ENCODE peak calls at places on chromosomes 5 and 9, in six cellular contexts. S is HFF-Myc; G is SK-N-SH; Y is thoracic aorta; J is astrocyte of the spinal cord; N is CD8-positive, alpha-beta T cell. Q is an unnamed sample.

GRCh38 chr5:98810206-98810605 is 36.7 kb downstream of the RGMB start:
- DNase-seq in N (no peak), S (no peak), J (no peak), Y (no peak), G (no peak), Q (no peak)

GRCh38 chr9:132671620-132672412 is 1.6 kb downstream of the GTF3C4 start:
- DNase-seq in G (no peak), N (no peak), S (no peak), J (no peak), Y (no peak), Q (no peak)

GRCh38 chr5:9714187-9714586 is 84.0 kb upstream of the TAS2R1 start:
- DNase-seq in G (peak), Y (no peak), S (peak), N (no peak), J (no peak), Q (no peak)

GRCh38 chr9:673966-674526 is 167.5 kb upstream of the DMRT1 start:
- DNase-seq in Y (no peak), G (no peak), N (no peak), S (no peak), J (no peak), Q (no peak)

GRCh38 chr5:138725153-138725884 is 27.9 kb upstream of the CTNNA1 start:
- DNase-seq in J (peak), S (peak), N (no peak), Y (peak), G (peak), Q (no peak)

GRCh38 chr9:79889325-79889724 is 317.6 kb downstream of the TLE4 start:
- DNase-seq in S (no peak), J (no peak), G (no peak), N (no peak), Y (no peak), Q (no peak)

GRCh38 chr9:32427111-32427873 is 42.8 kb downstream of the ACO1 start:
- DNase-seq in G (no peak), S (no peak), Y (no peak), J (peak), N (no peak), Q (no peak)

GRCh38 chr5:10592598-10592997 is 28.7 kb downstream of the ANKRD33B start:
- DNase-seq in N (no peak), G (no peak), J (no peak), S (no peak), Y (no peak), Q (no peak)

GRCh38 chr9:133428579-133429215 is 6.5 kb downstream of the ADAMTS13 start:
- DNase-seq in N (no peak), Y (no peak), G (peak), J (no peak), S (no peak), Q (no peak)

GRCh38 chr5:36370073-36370472 is 68.4 kb upstream of the RANBP3L start:
- DNase-seq in G (no peak), N (no peak), Y (no peak), J (no peak), S (no peak), Q (no peak)

GRCh38 chr5:72816297-72817075 is at the start of gene TNPO1:
- DNase-seq in N (peak), Y (peak), S (peak), J (peak), G (peak), Q (peak)

GRCh38 chr5:154400678-154401077 is 45.1 kb upstream of the SAP30L start:
- DNase-seq in Y (no peak), G (no peak), J (no peak), S (no peak), N (no peak), Q (no peak)

GRCh38 chr9:114112325-114112724 is 13.2 kb upstream of the KIF12 start:
- DNase-seq in S (no peak), Y (no peak), G (no peak), J (no peak), N (no peak), Q (no peak)

GRCh38 chr9:133962341-133962740 is 29.8 kb downstream of the VAV2 start:
- DNase-seq in Y (no peak), J (no peak), S (no peak), G (no peak), N (no peak), Q (no peak)

GRCh38 chr5:143760137-143760505 is 51.8 kb upstream of the HMHB1 start:
- DNase-seq in N (no peak), S (no peak), Y (no peak), J (no peak), G (no peak), Q (no peak)

GRCh38 chr5:16809816-16810502 is 126.1 kb downstream of the MYO10 start:
- DNase-seq in Y (no peak), N (no peak), S (no peak), J (peak), G (no peak), Q (no peak)

GRCh38 chr5:110854200-110854599 is 115.4 kb downstream of the SLC25A46 start:
- DNase-seq in S (no peak), Y (no peak), G (no peak), N (no peak), J (no peak), Q (no peak)

GRCh38 chr5:109865636-109866035 is 175.9 kb downstream of the MAN2A1 start:
- DNase-seq in J (peak), Y (no peak), G (no peak), S (peak), N (no peak), Q (peak)

GRCh38 chr5:142716963-142717362 is 31.1 kb upstream of the FGF1 start:
- DNase-seq in S (no peak), N (no peak), J (peak), G (peak), Y (no peak), Q (no peak)

GRCh38 chr5:139468421-139468931 is 2.3 kb upstream of the SMIM33 start:
- DNase-seq in N (no peak), J (no peak), G (no peak), Y (no peak), S (no peak), Q (no peak)

GRCh38 chr5:42951847-42952411 is 88.2 kb downstream of the ANXA2R start:
- DNase-seq in S (no peak), G (peak), N (peak), J (peak), Y (no peak), Q (no peak)
- H3K4me3 ChIP-seq in S (peak), G (peak), N (peak), J (peak), Y (peak), Q (peak)

DNA sequence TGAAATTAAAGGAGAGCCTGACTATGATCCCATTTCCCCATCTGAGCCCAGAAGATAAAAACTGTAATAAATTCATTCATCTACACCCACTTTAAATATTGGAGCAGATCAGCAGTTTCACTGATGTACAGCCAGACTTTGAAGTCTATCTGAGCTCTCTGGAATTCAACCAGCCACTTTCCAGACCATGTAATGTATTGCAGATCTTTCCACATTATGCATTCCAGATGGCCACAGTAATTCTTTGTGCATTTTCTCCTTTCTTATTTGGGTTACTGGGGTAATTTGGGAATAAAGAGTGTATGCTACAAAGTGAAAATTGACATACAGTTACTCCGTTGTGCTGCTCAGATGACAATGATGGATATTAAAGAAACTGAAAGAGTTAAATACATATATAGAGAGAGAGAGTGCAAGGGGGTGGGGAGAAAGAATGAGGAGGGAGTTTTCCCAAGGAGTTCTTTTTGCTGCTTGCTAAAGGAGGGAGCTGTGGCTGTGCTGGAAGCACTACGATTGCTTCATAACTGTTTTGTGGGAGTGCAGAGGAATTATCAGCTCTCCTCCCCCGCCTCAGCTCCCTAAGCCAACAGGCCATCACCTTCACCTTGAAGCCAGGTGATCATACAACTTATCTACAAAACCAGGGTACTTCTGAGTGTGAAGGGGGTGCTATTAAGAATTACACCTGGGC is 152.8 kb downstream of the GAS1 start:
- DNase-seq in J (peak), Y (no peak), N (no peak), G (peak), S (peak), Q (no peak)
- H3K4me3 ChIP-seq in J (no peak), Y (no peak), N (no peak), G (no peak), S (no peak), Q (no peak)

GRCh38 chr5:23158179-23158578 is 305.0 kb upstream of the CDH12 start:
- DNase-seq in G (no peak), N (no peak), J (no peak), S (no peak), Y (no peak), Q (no peak)
- H3K4me3 ChIP-seq in G (no peak), N (no peak), J (no peak), S (no peak), Y (no peak), Q (no peak)

GRCh38 chr9:35792044-35792813 is 838 bp downstream of the NPR2 start:
- DNase-seq in G (no peak), Y (no peak), S (no peak), J (no peak), N (no peak), Q (no peak)
- H3K4me3 ChIP-seq in G (no peak), Y (peak), S (peak), J (peak), N (no peak), Q (peak)